ENCODE peak calls at places on chromosomes 3 and 15, in ten cellular contexts. P, K, U, V, S, L, X, H, I and Y are unnamed samples. For H3K27me3, the result is how much of the 10 kb centered on the place peaks cover.

GRCh38 chr3:178707632-178708031 is 171.4 kb downstream of the KCNMB2 start:
- DNase-seq in P (no peak), K (no peak), U (no peak), V (peak), S (no peak), L (no peak), X (no peak), H (no peak), I (no peak), Y (no peak)

GRCh38 chr15:59169337-59169736 is 37.3 kb upstream of the LDHAL6B start:
- DNase-seq in P (no peak), K (no peak), U (no peak), V (peak), S (no peak), L (no peak), X (no peak), H (no peak), I (no peak), Y (no peak)

GRCh38 chr3:72011495-72011894 is 226.5 kb upstream of the PROK2 start:
- DNase-seq in P (no peak), K (no peak), U (no peak), V (peak), S (no peak), L (no peak), X (no peak), H (no peak), I (no peak), Y (no peak)

GRCh38 chr3:14300721-14301377 is 101.6 kb upstream of the SLC6A6 start:
- DNase-seq in P (no peak), K (no peak), U (no peak), V (no peak), S (no peak), L (no peak), X (no peak), H (no peak), I (no peak), Y (no peak)

GRCh38 chr3:44026224-44026865 is 215.3 kb upstream of the TOPAZ1 start:
- DNase-seq in P (no peak), K (no peak), U (no peak), V (no peak), S (no peak), L (no peak), X (no peak), H (no peak), I (no peak), Y (peak)

GRCh38 chr3:23406576-23406975 is 203.4 kb downstream of the UBE2E2 start:
- DNase-seq in P (no peak), K (no peak), U (no peak), V (peak), S (no peak), L (no peak), X (no peak), H (no peak), I (no peak), Y (no peak)

GRCh38 chr3:192727032-192727847 is at the start of gene FGF12:
- DNase-seq in P (peak), K (peak), U (peak), V (peak), S (peak), L (peak), X (peak), H (peak), I (no peak), Y (no peak)

GRCh38 chr3:186600896-186601295 is 12.0 kb upstream of the AHSG start:
- DNase-seq in P (no peak), K (no peak), U (no peak), V (no peak), S (no peak), L (no peak), X (no peak), H (no peak), I (no peak), Y (no peak)

GRCh38 chr3:112128843-112129727 is 4.0 kb downstream of the GCSAM start:
- DNase-seq in P (no peak), K (no peak), U (no peak), V (peak), S (no peak), L (no peak), X (peak), H (no peak), I (no peak), Y (no peak)

GRCh38 chr15:66955871-66956585 is 109.4 kb upstream of the SMAD3 start:
- DNase-seq in P (no peak), K (no peak), U (no peak), V (peak), S (no peak), L (no peak), X (no peak), H (no peak), I (no peak), Y (no peak)

GRCh38 chr3:111277226-111277625 is 205.6 kb downstream of the NECTIN3 start:
- DNase-seq in P (no peak), K (no peak), U (no peak), V (peak), S (peak), L (no peak), X (no peak), H (no peak), I (no peak), Y (no peak)

GRCh38 chr3:128447561-128448013 is 19.1 kb downstream of the DNAJB8 start:
- DNase-seq in P (no peak), K (no peak), U (no peak), V (no peak), S (no peak), L (no peak), X (no peak), H (no peak), I (no peak), Y (no peak)

GRCh38 chr3:161400650-161401049 is 29.3 kb upstream of the SPTSSB start:
- DNase-seq in P (no peak), K (no peak), U (no peak), V (no peak), S (no peak), L (no peak), X (no peak), H (no peak), I (no peak), Y (no peak)

GRCh38 chr15:85406916-85407315 is 26.5 kb downstream of the AKAP13 start:
- DNase-seq in P (no peak), K (no peak), U (no peak), V (peak), S (no peak), L (no peak), X (no peak), H (no peak), I (no peak), Y (no peak)

GRCh38 chr15:25171111-25171811 is 216.5 kb downstream of the SNRPN start:
- DNase-seq in P (no peak), K (peak), U (peak), V (no peak), S (no peak), L (no peak), X (peak), H (peak), I (no peak), Y (peak)

GRCh38 chr3:43855674-43856299 is 165.0 kb downstream of the ABHD5 start:
- DNase-seq in P (peak), K (peak), U (peak), V (peak), S (peak), L (peak), X (no peak), H (no peak), I (no peak), Y (peak)

GRCh38 chr15:90033006-90033405 is 31.9 kb downstream of the ZNF710 start:
- DNase-seq in P (no peak), K (no peak), U (no peak), V (no peak), S (no peak), L (peak), X (peak), H (no peak), I (no peak), Y (no peak)

GRCh38 chr3:106115557-106115956 is 246.7 kb upstream of the CBLB start:
- DNase-seq in P (no peak), K (no peak), U (no peak), V (no peak), S (no peak), L (no peak), X (no peak), H (no peak), I (no peak), Y (no peak)

GRCh38 chr3:106116733-106117489 is 248.1 kb upstream of the CBLB start:
- DNase-seq in P (no peak), K (no peak), U (no peak), V (no peak), S (no peak), L (no peak), X (no peak), H (no peak), I (no peak), Y (no peak)

GRCh38 chr3:106119691-106120090 is 250.9 kb upstream of the CBLB start:
- DNase-seq in P (no peak), K (no peak), U (no peak), V (peak), S (no peak), L (no peak), X (no peak), H (no peak), I (no peak), Y (no peak)

GRCh38 chr3:106114848-106115247 is 246.0 kb upstream of the CBLB start:
- DNase-seq in P (no peak), K (no peak), U (no peak), V (peak), S (no peak), L (no peak), X (no peak), H (no peak), I (no peak), Y (no peak)

GRCh38 chr3:106117490-106117858 is 248.7 kb upstream of the CBLB start:
- DNase-seq in P (no peak), K (no peak), U (no peak), V (no peak), S (no peak), L (no peak), X (no peak), H (no peak), I (no peak), Y (no peak)
- H3K27me3 ChIP-seq in P (under half), K (under half), U (under half), V (under half), S (under half), L (under half), X (under half), H (under half), I (under half), Y (under half)

GRCh38 chr3:139934557-139935070 is 371 bp upstream of the CLSTN2 start:
- DNase-seq in P (peak), K (peak), U (no peak), V (no peak), S (peak), L (peak), X (no peak), H (peak), I (no peak), Y (peak)

GRCh38 chr3:139935866-139936817 is 1.2 kb downstream of the CLSTN2 start:
- DNase-seq in P (peak), K (peak), U (peak), V (no peak), S (peak), L (no peak), X (no peak), H (peak), I (no peak), Y (peak)

GRCh38 chr3:139937674-139938279 is 2.8 kb downstream of the CLSTN2 start:
- DNase-seq in P (peak), K (no peak), U (no peak), V (peak), S (peak), L (no peak), X (no peak), H (peak), I (no peak), Y (peak)

GRCh38 chr3:139939681-139940190 is 4.8 kb downstream of the CLSTN2 start:
- DNase-seq in P (no peak), K (no peak), U (no peak), V (no peak), S (no peak), L (no peak), X (no peak), H (no peak), I (no peak), Y (peak)

GRCh38 chr3:139935071-139935865 is at the start of gene CLSTN2:
- DNase-seq in P (peak), K (no peak), U (peak), V (no peak), S (peak), L (peak), X (no peak), H (peak), I (no peak), Y (peak)
- TF ChIP-seq POLR2A in P (peak), K (no peak), U (no peak), V (no peak), S (no peak), L (no peak), X (no peak), H (peak), I (no peak), Y (no peak)

DNA sequence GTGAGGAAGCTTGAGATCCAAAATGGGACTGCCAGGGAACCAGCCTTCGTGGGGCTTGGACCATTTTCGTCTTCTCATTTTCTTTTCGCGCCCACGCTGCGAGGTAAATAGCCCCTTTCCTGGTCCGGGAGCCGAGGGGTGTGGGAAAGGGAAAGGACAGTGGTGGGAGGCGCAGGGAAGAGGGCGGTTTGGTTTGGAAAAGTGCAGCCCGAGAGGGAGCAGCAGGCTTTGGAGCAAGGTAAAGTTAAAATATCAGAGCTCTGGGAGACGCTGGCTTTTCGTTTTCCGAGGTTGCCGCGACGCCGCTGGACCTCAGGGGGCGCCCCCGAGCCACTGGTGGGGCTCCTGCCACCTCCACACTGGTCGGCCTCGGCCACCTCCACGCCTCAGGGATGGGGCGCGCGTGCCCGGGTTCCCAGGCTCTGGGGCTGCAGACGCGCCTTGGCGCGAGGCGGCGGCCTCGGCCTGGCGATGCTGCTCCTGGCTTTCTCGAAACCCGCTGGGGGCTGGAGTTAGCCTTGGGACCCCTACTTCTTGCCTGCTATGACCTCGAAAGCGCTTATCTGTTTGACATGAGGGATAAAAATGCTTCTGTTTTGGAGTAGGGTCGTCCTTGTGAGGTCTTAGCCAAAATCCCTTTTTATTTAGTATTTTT is 3.2 kb downstream of the PTPRG start:
- DNase-seq in P (peak), K (peak), U (peak), V (peak), S (peak), L (peak), X (peak), H (peak), I (no peak), Y (no peak)
- H3K27me3 ChIP-seq in P (under half), K (under half), U (under half), V (under half), S (under half), L (under half), X (half or more), H (under half), I (under half), Y (under half)

GRCh38 chr15:82979726-82980125 is 6.3 kb upstream of the RAMAC start:
- DNase-seq in P (no peak), K (no peak), U (no peak), V (no peak), S (no peak), L (no peak), X (no peak), H (no peak), I (no peak), Y (no peak)

GRCh38 chr15:82978438-82978837 is 7.6 kb upstream of the RAMAC start:
- DNase-seq in P (no peak), K (no peak), U (no peak), V (no peak), S (no peak), L (no peak), X (no peak), H (no peak), I (no peak), Y (no peak)

GRCh38 chr15:82986442-82986780 is 401 bp downstream of the RAMAC start:
- DNase-seq in P (no peak), K (no peak), U (no peak), V (peak), S (no peak), L (no peak), X (no peak), H (no peak), I (no peak), Y (no peak)

GRCh38 chr15:82985688-82986441 is at the start of gene RAMAC:
- DNase-seq in P (peak), K (peak), U (peak), V (peak), S (peak), L (peak), X (peak), H (peak), I (peak), Y (peak)

DNA sequence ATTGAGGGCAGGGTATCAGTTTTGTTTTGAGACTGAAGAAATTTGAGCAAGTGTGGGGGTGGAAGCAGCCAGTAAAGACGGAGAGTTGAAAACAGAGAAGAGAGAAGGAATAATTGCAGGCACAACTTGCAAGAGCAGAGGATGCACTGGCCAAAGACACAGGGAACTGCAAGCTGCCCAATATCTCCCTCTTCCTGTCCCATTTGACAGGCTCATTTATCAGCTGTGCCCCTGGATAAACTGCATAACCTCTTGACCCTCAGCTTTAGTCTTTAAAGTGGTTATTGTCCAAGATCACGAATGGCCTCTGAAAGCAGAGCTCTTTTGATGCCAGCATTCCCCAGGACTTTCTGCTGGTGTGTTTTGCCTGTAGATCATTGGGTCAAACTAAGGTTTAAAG is 5.0 kb upstream of the RAMAC start:
- DNase-seq in P (no peak), K (no peak), U (no peak), V (no peak), S (no peak), L (no peak), X (no peak), H (no peak), I (no peak), Y (no peak)
- TF ChIP-seq POLR2A in P (no peak), K (no peak), U (no peak), V (no peak), S (no peak), L (no peak), X (no peak), H (no peak), I (no peak), Y (no peak)

GRCh38 chr15:88428053-88428452 is 39.1 kb downstream of the MRPL46 start:
- DNase-seq in P (no peak), K (no peak), U (no peak), V (no peak), S (no peak), L (no peak), X (no peak), H (no peak), I (no peak), Y (peak)

GRCh38 chr15:88419830-88420229 is 47.4 kb downstream of the MRPL46 start:
- DNase-seq in P (no peak), K (no peak), U (no peak), V (peak), S (no peak), L (no peak), X (no peak), H (no peak), I (no peak), Y (no peak)

GRCh38 chr15:88426304-88426703 is 40.9 kb downstream of the MRPL46 start:
- DNase-seq in P (no peak), K (no peak), U (no peak), V (no peak), S (no peak), L (no peak), X (no peak), H (no peak), I (no peak), Y (peak)

GRCh38 chr15:88428805-88429605 is 38.2 kb downstream of the MRPL46 start:
- DNase-seq in P (no peak), K (no peak), U (no peak), V (no peak), S (no peak), L (no peak), X (no peak), H (no peak), I (no peak), Y (peak)

DNA sequence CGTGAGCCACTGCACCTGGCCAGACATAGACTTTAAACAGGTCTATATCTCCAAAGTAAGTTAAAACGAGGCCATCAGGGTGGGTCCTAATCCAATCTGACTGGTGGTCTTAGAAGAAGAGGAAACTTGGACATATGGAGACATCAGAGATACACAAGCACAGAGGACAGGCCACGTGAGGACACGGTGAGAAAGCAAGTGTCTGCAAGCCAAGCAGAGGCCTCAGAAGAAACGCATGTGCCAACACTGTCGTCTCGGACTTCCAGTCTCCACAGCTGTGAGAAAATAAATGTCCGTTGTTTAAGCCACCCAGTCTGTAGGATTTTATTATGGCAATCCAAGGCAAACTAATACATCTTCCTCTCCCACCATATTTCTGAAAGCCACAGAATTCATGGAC is 43.9 kb downstream of the MRPL46 start:
- DNase-seq in P (no peak), K (no peak), U (no peak), V (no peak), S (no peak), L (no peak), X (no peak), H (no peak), I (no peak), Y (peak)
- H3K27me3 ChIP-seq in P (under half), K (under half), U (under half), V (under half), S (under half), L (under half), X (under half), H (under half), I (under half), Y (under half)